ENCODE peak calls at places on chromosomes 4 and X, in four cellular contexts. X is glutamatergic neuron; S is CD8-positive, alpha-beta T cell; B is fibroblast of lung. P is an unnamed sample.

GRCh38 chr4:114780205-114780604 is 181.6 kb downstream of the UGT8 start:
- DNase-seq in B (peak; percentile 42), X (no peak), S (no peak), P (no peak)

GRCh38 chr4:147799986-147800555 is 68.2 kb downstream of the ARHGAP10 start:
- DNase-seq in X (no peak), S (peak; percentile 77), B (no peak), P (no peak)

GRCh38 chrX:41705680-41706374 is 17.1 kb downstream of the GPR34 start:
- DNase-seq in B (no peak), S (no peak), X (no peak), P (no peak)

GRCh38 chrX:153361781-153362397 is 27.9 kb downstream of the ZNF275 start:
- DNase-seq in X (no peak), B (no peak), S (no peak), P (no peak)

GRCh38 chrX:107014927-107015326 is 14.9 kb upstream of the MORC4 start:
- DNase-seq in X (no peak), B (no peak), S (no peak), P (no peak)

GRCh38 chrX:65136424-65136823 is 160.2 kb upstream of the ZC4H2 start:
- DNase-seq in S (no peak), B (no peak), X (no peak), P (no peak)

GRCh38 chr4:13642163-13642562 is 14.6 kb upstream of the BOD1L1 start:
- DNase-seq in S (no peak), X (no peak), B (peak; percentile 64), P (no peak)

GRCh38 chr4:150589174-150589573 is 7.2 kb downstream of the MAB21L2 start:
- DNase-seq in B (no peak), S (no peak), X (no peak), P (no peak)

P was measured in mucosa of descending colon.